ENCODE peak calls at places on chromosomes 13 and 19, in four cellular contexts. A, K, P and O are unnamed samples.

GRCh38 chr19:31316201-31316951 is 32.9 kb downstream of the TSHZ3 start:
- DNase-seq in K (peak), A (no peak), P (no peak), O (no peak)

GRCh38 chr13:114126789-114127472 is 5.5 kb downstream of the RASA3 start:
- DNase-seq in K (no peak), A (no peak), P (no peak), O (no peak)

GRCh38 chr13:91241249-91241648 is 106.2 kb upstream of the MIR17HG start:
- DNase-seq in K (no peak), P (no peak), A (no peak), O (no peak)

GRCh38 chr13:66657165-66657895 is 572.8 kb downstream of the PCDH9 start:
- DNase-seq in P (peak), K (peak), A (no peak), O (no peak)

GRCh38 chr13:52411629-52412028 is 5.7 kb upstream of the THSD1 start:
- DNase-seq in K (no peak), A (no peak), P (peak), O (no peak)

GRCh38 chr13:71866173-71867091 is 572 bp downstream of the DACH1 start:
- DNase-seq in P (no peak), K (peak), A (no peak), O (peak)

GRCh38 chr19:34994643-34995471 is 5.3 kb upstream of the GRAMD1A start:
- DNase-seq in A (no peak), K (no peak), P (no peak), O (no peak)

GRCh38 chr13:44219808-44220544 is 153.6 kb upstream of the SERP2 start:
- DNase-seq in K (peak), A (no peak), P (peak), O (no peak)

GRCh38 chr13:30652746-30653145 is 35.0 kb downstream of the USPL1 start:
- DNase-seq in A (no peak), P (no peak), K (no peak), O (no peak)

GRCh38 chr13:112112534-112113276 is 45.8 kb downstream of the SOX1 start:
- DNase-seq in P (no peak), K (no peak), A (no peak), O (no peak)

GRCh38 chr13:73924607-73925006 is 209.6 kb downstream of the KLF12 start:
- DNase-seq in A (no peak), K (no peak), P (no peak), O (no peak)

GRCh38 chr13:41271456-41272285 is 8.3 kb upstream of the MTRF1 start:
- DNase-seq in K (no peak), A (no peak), P (no peak), O (no peak)

GRCh38 chr13:72983085-72983768 is 75.6 kb upstream of the KLF5 start:
- DNase-seq in K (peak), P (peak), A (no peak), O (no peak)

GRCh38 chr13:110128546-110128945 is 178.4 kb downstream of the COL4A1 start:
- DNase-seq in A (no peak), K (no peak), P (no peak), O (no peak)

GRCh38 chr19:13430790-13431582 is 75.3 kb downstream of the CACNA1A start:
- DNase-seq in K (peak), A (peak), P (peak), O (no peak)

GRCh38 chr13:90686438-90686837 is 661.0 kb upstream of the MIR17HG start:
- DNase-seq in A (no peak), K (peak), P (peak), O (no peak)

GRCh38 chr19:35986111-35986510 is 8.9 kb upstream of the SDHAF1 start:
- DNase-seq in A (no peak), P (no peak), K (no peak), O (no peak)

GRCh38 chr19:49114630-49115363 is 627 bp downstream of the LIN7B start:
- DNase-seq in A (peak), P (no peak), K (peak), O (peak)

GRCh38 chr13:101838305-101838835 is 385.9 kb downstream of the ITGBL1 start:
- DNase-seq in K (no peak), A (no peak), P (no peak), O (no peak)

GRCh38 chr13:80603351-80603750 is 262.4 kb upstream of the SPRY2 start:
- DNase-seq in K (peak), A (no peak), P (no peak), O (no peak)

GRCh38 chr19:35476149-35476548 is 14.1 kb downstream of the KRTDAP start:
- DNase-seq in K (no peak), A (no peak), P (no peak), O (no peak)

GRCh38 chr13:52780092-52780491 is 40.5 kb upstream of the CNMD start:
- DNase-seq in K (no peak), A (no peak), P (no peak), O (no peak)

GRCh38 chr13:105139380-105140285 is 1395.8 kb downstream of the EFNB2 start:
- DNase-seq in A (peak), K (peak), P (no peak), O (no peak)

GRCh38 chr19:43901395-43902390 is 33.4 kb downstream of the ZNF45 start:
- DNase-seq in P (peak), A (peak), K (peak), O (no peak)

GRCh38 chr19:33402421-33403220 is 29.1 kb downstream of the CEBPG start:
- DNase-seq in K (no peak), P (no peak), A (no peak), O (no peak)

GRCh38 chr13:113105032-113105993 is at the start of gene F7:
- DNase-seq in P (no peak), A (no peak), K (no peak), O (peak)

GRCh38 chr13:42525035-42525504 is 48.9 kb upstream of the TNFSF11 start:
- DNase-seq in P (no peak), A (no peak), K (peak), O (no peak)

GRCh38 chr19:29678484-29679106 is 13.3 kb downstream of the PLEKHF1 start:
- DNase-seq in K (no peak), A (no peak), P (no peak), O (no peak)

GRCh38 chr13:22836475-22836874 is 344.3 kb upstream of the SGCG start:
- DNase-seq in A (no peak), P (no peak), K (no peak), O (no peak)

GRCh38 chr13:51811046-51811445 is 7.1 kb upstream of the DHRS12 start:
- DNase-seq in K (no peak), A (no peak), P (no peak), O (peak)

GRCh38 chr13:74203576-74203975 is 69.4 kb upstream of the KLF12 start:
- DNase-seq in P (peak), K (no peak), A (no peak), O (no peak)

GRCh38 chr13:81048026-81048461 is 707.1 kb upstream of the SPRY2 start:
- DNase-seq in A (no peak), P (no peak), K (no peak), O (no peak)